ENCODE peak calls at places on chromosomes 7 and 10, in five cellular contexts. G is BE2C, W is mammary epithelial cell, E is IMR-90, H is MM.1S. O is an unnamed sample. For H3K4me1, the result is how much of the 10 kb centered on the place peaks cover.

GRCh38 chr7:151699920-151700319 is 177.0 kb downstream of the PRKAG2 start:
- DNase-seq in W (no peak), H (no peak), G (no peak), E (peak), O (peak)

GRCh38 chr10:78925800-78926319 is 142.9 kb upstream of the ZMIZ1 start:
- DNase-seq in W (peak), H (no peak), G (no peak), E (peak), O (peak)

GRCh38 chr7:135490783-135491182 is 19.1 kb downstream of the CNOT4 start:
- DNase-seq in E (peak), G (no peak), W (peak), H (no peak), O (peak)

GRCh38 chr7:98995523-98996161 is 117.3 kb downstream of the TRRAP start:
- DNase-seq in G (no peak), H (no peak), W (no peak), E (no peak), O (no peak)

GRCh38 chr10:62869958-62870357 is 53.8 kb upstream of the EGR2 start:
- DNase-seq in E (no peak), W (no peak), H (no peak), G (no peak), O (peak)

GRCh38 chr7:48087349-48087748 is 1.7 kb upstream of the UPP1 start:
- DNase-seq in H (peak), G (no peak), E (peak), W (peak), O (peak)

GRCh38 chr10:124339119-124339807 is 79.5 kb downstream of the OAT start:
- DNase-seq in H (no peak), W (peak), E (no peak), G (no peak), O (no peak)

GRCh38 chr7:43808410-43808809 is 49.9 kb downstream of the BLVRA start:
- DNase-seq in H (no peak), E (no peak), W (no peak), G (no peak), O (no peak)

DNA sequence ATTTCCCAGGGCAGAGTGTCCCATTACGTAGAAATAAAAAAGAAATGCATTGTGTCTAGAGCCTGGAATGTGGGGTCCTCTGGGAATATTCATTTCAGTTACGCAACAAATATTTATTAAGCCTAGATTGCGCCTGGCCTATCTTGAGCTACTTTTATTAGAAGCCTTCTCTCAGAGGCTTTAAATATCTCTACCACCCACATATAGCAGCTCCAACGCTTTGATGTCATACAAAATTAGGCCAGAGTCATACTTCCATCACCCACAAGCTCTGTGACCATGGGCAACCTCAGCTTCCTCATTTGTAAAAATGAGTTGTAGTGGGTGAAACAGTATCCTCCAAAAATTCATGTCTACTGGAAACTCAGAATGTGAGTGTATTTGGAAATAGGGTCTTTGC is 24.9 kb upstream of the CARD11 start:
- DNase-seq in E (no peak), W (no peak), H (no peak), G (no peak), O (no peak)
- H3K4me3 ChIP-seq in E (no peak), W (no peak), H (no peak), G (no peak), O (no peak)

DNA sequence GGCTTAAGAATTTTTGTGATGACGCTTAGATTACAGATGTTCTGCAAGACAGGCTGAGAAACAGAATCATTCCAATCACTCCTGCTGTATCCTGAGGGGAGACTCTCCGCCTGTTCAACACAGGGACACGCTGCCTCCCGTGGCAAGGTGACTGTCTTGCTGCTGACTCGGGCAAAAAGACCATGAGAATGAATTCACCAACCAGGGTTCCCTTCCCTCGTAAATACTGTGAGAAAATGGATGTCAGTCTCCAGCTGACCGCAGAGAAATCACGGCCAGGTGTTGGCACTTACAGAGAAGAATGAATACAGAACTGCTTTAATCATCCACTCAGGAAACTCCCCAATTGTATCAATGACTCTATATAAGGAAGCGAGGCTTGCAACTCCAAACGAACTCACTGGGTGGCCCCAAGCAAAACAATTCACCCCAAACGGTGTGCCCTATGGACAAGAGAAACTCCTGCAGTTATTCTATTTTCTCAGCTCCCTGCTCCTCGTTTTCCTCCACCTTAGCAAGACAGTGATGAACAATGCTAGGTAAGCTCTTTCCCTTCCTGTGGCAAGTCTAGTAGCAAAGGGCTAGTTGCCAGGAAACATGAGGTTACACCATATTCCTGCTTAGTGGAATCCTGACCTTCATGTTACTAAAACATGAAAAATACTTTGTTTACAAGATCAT is 22.8 kb downstream of the GNA12 start:
- DNase-seq in H (peak), E (peak), G (no peak), W (peak), O (peak)
- H3K4me1 ChIP-seq in H (under half), E (half or more), G (under half), W (under half), O (half or more)

DNA sequence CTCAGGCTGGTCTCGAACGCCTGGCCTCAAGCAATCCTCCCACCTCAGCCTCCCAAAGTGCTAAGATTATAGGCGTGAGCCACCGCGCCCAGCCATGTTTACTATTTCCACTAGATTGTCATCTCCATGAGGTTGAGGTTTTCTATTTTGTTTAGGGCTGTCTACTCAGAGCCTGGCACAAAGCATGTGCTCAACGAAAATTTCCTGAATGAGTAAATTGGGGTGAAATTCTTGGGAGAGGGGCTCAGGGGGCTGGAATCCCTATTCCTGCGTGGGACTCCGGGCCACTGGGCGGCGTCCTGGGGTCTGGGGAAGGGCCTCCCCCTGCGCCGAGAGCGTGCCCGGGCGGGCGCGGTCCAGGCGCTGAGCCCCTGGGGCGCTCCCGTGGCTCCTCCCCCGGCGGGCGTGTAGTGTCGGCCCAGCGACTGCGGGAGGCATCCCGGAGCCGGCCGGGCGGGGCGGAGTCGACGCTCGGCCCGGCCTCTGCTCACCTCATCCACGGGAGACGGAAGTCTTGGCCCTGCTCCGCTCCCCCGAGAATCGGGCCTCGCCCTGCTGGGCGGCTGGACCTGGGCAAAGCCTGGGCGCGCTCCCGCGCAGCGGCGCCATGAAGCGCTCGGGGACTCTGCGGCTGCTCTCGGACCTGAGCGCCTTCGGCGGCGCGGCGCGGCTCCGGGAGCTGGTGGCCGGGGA is at the start of gene HPS6:
- DNase-seq in H (peak), G (peak), W (peak), E (peak), O (peak)
- H3K4me3 ChIP-seq in H (peak), G (peak), W (peak), E (peak), O (peak)

GRCh38 chr10:6516277-6516676 is 63.8 kb downstream of the PRKCQ start:
- DNase-seq in W (no peak), G (no peak), E (no peak), H (no peak), O (no peak)
- H3K4me1 ChIP-seq in W (under half), G (under half), E (under half), H (under half), O (under half)

DNA sequence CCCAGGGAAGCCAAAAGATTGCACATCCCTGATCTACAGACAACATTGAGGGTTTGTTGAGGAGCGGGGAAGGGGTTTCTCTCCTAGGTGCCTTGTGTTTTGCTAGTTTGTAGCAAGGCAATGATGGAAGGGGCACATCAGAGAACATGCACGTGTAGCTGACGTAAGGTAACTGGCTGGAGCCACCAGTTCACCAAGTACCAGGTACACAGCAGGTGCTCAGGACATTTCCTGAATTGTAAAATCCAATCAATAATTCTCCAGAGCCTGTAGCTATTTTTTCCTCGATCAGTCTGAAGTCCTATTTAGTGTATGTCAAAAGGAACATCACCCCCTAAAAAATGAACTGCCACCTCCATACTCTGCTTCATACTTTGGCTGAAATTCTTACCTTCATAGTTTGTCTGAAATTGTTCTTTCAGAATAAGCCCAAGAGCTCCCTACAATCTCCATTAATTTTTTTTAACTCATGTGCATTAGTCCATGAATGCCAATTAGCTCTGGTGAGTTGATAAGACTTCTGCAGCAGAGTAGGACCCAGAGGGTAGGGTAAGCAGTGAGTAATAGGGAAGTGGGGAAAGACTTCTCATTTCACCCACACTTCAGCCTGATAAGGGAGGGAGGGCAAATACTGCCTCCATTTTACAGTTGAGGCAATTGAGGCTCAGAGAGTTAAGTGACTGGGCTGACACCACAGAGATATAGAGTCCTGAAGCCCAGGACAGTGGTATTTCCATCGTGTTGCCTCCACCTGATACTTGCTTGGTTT is 36.0 kb upstream of the SLC26A3 start:
- DNase-seq in W (no peak), G (no peak), H (no peak), E (no peak), O (no peak)
- H3K4me3 ChIP-seq in W (no peak), G (no peak), H (no peak), E (no peak), O (no peak)

DNA sequence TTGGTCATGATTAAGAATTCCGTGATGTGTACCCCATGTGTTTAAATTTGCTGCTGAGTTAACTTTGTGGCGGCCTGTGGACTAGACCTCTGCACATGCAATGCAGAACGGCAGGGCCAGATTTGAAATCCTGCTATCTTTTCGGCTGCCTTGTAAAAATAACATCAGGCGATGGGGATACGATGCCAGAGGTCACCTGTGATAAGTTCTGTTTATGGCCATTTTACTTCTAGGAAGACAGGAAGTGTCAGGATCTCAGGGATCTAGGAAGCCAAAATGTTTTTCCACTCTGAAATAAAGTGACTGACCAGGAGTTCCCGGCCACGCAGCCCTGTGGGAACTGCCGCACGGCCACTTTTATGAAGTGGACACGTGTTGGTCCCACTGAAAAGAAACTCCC is 77.5 kb downstream of the EGFR start:
- DNase-seq in E (no peak), G (no peak), H (no peak), W (no peak), O (no peak)
- H3K4me1 ChIP-seq in E (under half), G (half or more), H (under half), W (half or more), O (under half)

GRCh38 chr7:155483868-155484325 is 26.0 kb downstream of the EN2 start:
- DNase-seq in E (no peak), W (peak), H (no peak), G (no peak), O (no peak)

GRCh38 chr7:155481764-155482163 is 23.8 kb downstream of the EN2 start:
- DNase-seq in H (no peak), G (no peak), E (no peak), W (no peak), O (no peak)

GRCh38 chr7:155484483-155485399 is 26.8 kb downstream of the EN2 start:
- DNase-seq in G (no peak), H (no peak), W (no peak), E (no peak), O (no peak)

GRCh38 chr7:155482511-155483183 is 24.7 kb downstream of the EN2 start:
- DNase-seq in E (no peak), W (no peak), H (peak), G (no peak), O (no peak)

GRCh38 chr7:155483245-155483644 is 25.3 kb downstream of the EN2 start:
- DNase-seq in W (no peak), G (no peak), E (no peak), H (no peak), O (no peak)
- H3K4me3 ChIP-seq in W (no peak), G (no peak), E (no peak), H (no peak), O (no peak)

GRCh38 chr10:110505130-110505815 is 7.6 kb downstream of the DUSP5 start:
- DNase-seq in H (no peak), E (no peak), W (no peak), G (no peak), O (no peak)
- H3K4me1 ChIP-seq in H (half or more), E (under half), W (under half), G (under half), O (under half)

DNA sequence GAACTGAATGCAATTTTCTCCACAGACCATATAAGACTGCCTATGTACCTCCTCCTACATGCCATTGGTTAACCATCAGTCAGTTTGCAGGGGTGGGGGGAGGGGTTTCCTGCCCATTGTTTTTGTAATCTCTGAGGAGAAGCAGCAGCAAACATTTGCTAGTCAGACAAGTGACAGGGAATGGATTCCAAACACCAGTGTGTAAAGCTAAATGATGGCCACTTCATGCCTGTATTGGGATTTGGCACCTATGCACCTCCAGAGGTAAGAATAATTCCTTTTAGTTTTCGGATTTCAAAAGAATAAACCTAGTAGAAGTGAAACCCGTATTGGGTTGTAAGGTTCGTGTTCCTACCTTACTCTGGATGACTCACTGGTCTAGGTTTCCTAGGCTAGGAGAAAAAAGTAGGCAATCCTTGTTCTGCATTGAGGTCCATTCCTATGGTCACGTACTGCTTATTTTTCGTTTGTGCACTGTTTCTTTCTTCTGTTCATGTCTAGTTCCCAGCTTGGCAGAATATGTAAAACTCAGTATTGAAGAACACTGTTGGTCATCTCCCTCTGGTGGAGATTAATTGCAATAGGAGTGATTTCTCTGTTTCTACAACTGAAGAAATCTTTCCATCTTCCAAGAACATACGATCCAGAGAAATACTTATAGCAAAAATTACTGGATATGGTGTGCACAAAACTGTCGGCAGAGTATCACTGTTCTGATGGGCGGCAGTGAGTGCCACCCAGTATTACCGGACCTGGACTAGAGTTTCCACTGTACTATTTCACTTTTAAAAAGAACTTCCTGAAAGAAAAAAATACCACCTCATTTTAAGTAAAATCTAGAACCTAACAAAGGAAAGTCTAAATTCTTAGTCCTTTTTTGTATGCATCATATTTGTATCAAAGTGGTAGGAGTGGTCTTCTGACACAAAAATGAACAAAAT is at the start of gene AKR1C3:
- DNase-seq in G (no peak), W (peak), H (peak), E (peak), O (peak)
- H3K4me3 ChIP-seq in G (peak), W (peak), H (peak), E (no peak), O (peak)

GRCh38 chr10:133002685-133003084 is 60.3 kb upstream of the CFAP46 start:
- DNase-seq in H (no peak), E (no peak), G (no peak), W (no peak), O (no peak)

GRCh38 chr10:133006202-133006601 is 63.8 kb upstream of the CFAP46 start:
- DNase-seq in W (no peak), H (no peak), G (no peak), E (no peak), O (no peak)

GRCh38 chr10:133003195-133003594 is 60.8 kb upstream of the CFAP46 start:
- DNase-seq in W (no peak), H (no peak), E (no peak), G (no peak), O (no peak)

GRCh38 chr10:133004991-133005390 is 62.6 kb upstream of the CFAP46 start:
- DNase-seq in E (no peak), W (no peak), H (no peak), G (no peak), O (no peak)

GRCh38 chr10:133004478-133004877 is 62.1 kb upstream of the CFAP46 start:
- DNase-seq in W (no peak), H (no peak), G (no peak), E (no peak), O (no peak)
- H3K4me1 ChIP-seq in W (under half), H (under half), G (under half), E (under half), O (under half)

O was measured in astrocyte.